ENCODE peak calls at places on chromosomes 3 and 15, in eight cellular contexts. Z is HL-60; N is brain microvascular endothelial cell; A is CD8-positive, alpha-beta T cell; Q is left ventricle myocardium inferior; I is neural progenitor cell; X is CD4-positive, CD25-positive, alpha-beta regulatory T cell; E is uterus. U is an unnamed sample.

GRCh38 chr3:138890555-138891187 is 55.9 kb upstream of the PIK3CB start:
- DNase-seq in Z (peak), N (no peak), A (no peak), Q (no peak), I (no peak), X (no peak), E (no peak), U (no peak)

GRCh38 chr15:76588811-76589747 is 252.5 kb downstream of the ISL2 start:
- DNase-seq in Z (no peak), N (no peak), A (no peak), Q (no peak), I (no peak), X (no peak), E (no peak), U (no peak)

GRCh38 chr3:170154569-170155143 is 26.9 kb downstream of the PHC3 start:
- DNase-seq in Z (no peak), N (no peak), A (no peak), Q (no peak), I (peak), X (no peak), E (no peak), U (no peak)

GRCh38 chr15:75672111-75672602 is 24.4 kb downstream of the SNX33 start:
- DNase-seq in Z (no peak), N (no peak), A (no peak), Q (no peak), I (no peak), X (no peak), E (no peak), U (no peak)

GRCh38 chr3:140470962-140471361 is 206.9 kb upstream of the TRIM42 start:
- DNase-seq in Z (no peak), N (peak), A (no peak), Q (no peak), I (no peak), X (no peak), E (no peak), U (no peak)

GRCh38 chr15:76341366-76342045 is 4.9 kb downstream of the ISL2 start:
- DNase-seq in Z (no peak), N (no peak), A (no peak), Q (no peak), I (peak), X (no peak), E (no peak), U (no peak)

GRCh38 chr3:53730565-53730964 is 115.7 kb downstream of the CHDH start:
- DNase-seq in Z (no peak), N (peak), A (no peak), Q (peak), I (no peak), X (no peak), E (peak), U (no peak)

GRCh38 chr3:189269356-189269755 is 97.6 kb downstream of the TPRG1 start:
- DNase-seq in Z (no peak), N (no peak), A (no peak), Q (no peak), I (no peak), X (no peak), E (no peak), U (no peak)

GRCh38 chr15:70101459-70102113 is 3.9 kb upstream of the TLE3 start:
- DNase-seq in Z (no peak), N (peak), A (no peak), Q (peak), I (peak), X (no peak), E (peak), U (no peak)

GRCh38 chr3:178960918-178961317 is 110.7 kb downstream of the ZMAT3 start:
- DNase-seq in Z (no peak), N (no peak), A (no peak), Q (no peak), I (no peak), X (no peak), E (no peak), U (no peak)

GRCh38 chr3:172359231-172359630 is 89.0 kb downstream of the GHSR start:
- DNase-seq in Z (no peak), N (no peak), A (no peak), Q (no peak), I (no peak), X (no peak), E (no peak), U (no peak)

GRCh38 chr3:113663324-113663750 is 33.1 kb downstream of the USF3 start:
- DNase-seq in Z (no peak), N (no peak), A (no peak), Q (no peak), I (no peak), X (no peak), E (no peak), U (no peak)

GRCh38 chr3:179432451-179432850 is 18.8 kb downstream of the GNB4 start:
- DNase-seq in Z (no peak), N (no peak), A (no peak), Q (no peak), I (no peak), X (no peak), E (no peak), U (no peak)

GRCh38 chr15:81050259-81050658 is 49.5 kb downstream of the TLNRD1 start:
- DNase-seq in Z (no peak), N (no peak), A (no peak), Q (no peak), I (no peak), X (no peak), E (no peak), U (no peak)

GRCh38 chr3:10008588-10009344 is 17.5 kb upstream of the FANCD2 start:
- DNase-seq in Z (no peak), N (peak), A (peak), Q (peak), I (peak), X (peak), E (peak), U (peak)

GRCh38 chr15:78061963-78062427 is 15.5 kb downstream of the TBC1D2B start:
- DNase-seq in Z (no peak), N (peak), A (no peak), Q (no peak), I (no peak), X (no peak), E (no peak), U (peak)

GRCh38 chr3:176992565-176992964 is 204.7 kb downstream of the TBL1XR1 start:
- DNase-seq in Z (no peak), N (no peak), A (no peak), Q (no peak), I (no peak), X (no peak), E (no peak), U (no peak)

GRCh38 chr3:150544040-150544439 is 2.3 kb downstream of the SERP1 start:
- DNase-seq in Z (no peak), N (peak), A (no peak), Q (no peak), I (no peak), X (no peak), E (no peak), U (no peak)

GRCh38 chr15:81752149-81752942 is 293.5 kb downstream of the MEX3B start:
- DNase-seq in Z (no peak), N (peak), A (no peak), Q (peak), I (peak), X (no peak), E (peak), U (no peak)

GRCh38 chr3:43490640-43491185 is 131.1 kb downstream of the ANO10 start:
- DNase-seq in Z (no peak), N (no peak), A (no peak), Q (no peak), I (no peak), X (no peak), E (no peak), U (no peak)

GRCh38 chr15:47437492-47437891 is 279.8 kb upstream of the SEMA6D start:
- DNase-seq in Z (no peak), N (no peak), A (no peak), Q (no peak), I (no peak), X (no peak), E (no peak), U (no peak)

GRCh38 chr3:10290476-10291138 is 2.1 kb downstream of the GHRL start:
- DNase-seq in Z (no peak), N (no peak), A (no peak), Q (no peak), I (no peak), X (no peak), E (no peak), U (no peak)

GRCh38 chr3:114179575-114179974 is 723 bp upstream of the DRD3 start:
- DNase-seq in Z (no peak), N (peak), A (no peak), Q (no peak), I (peak), X (no peak), E (no peak), U (no peak)

GRCh38 chr3:127698264-127699097 is 25.7 kb downstream of the ABTB1 start:
- DNase-seq in Z (no peak), N (no peak), A (no peak), Q (peak), I (no peak), X (no peak), E (no peak), U (no peak)

GRCh38 chr3:127699946-127700300 is 27.2 kb downstream of the ABTB1 start:
- DNase-seq in Z (no peak), N (no peak), A (no peak), Q (no peak), I (no peak), X (no peak), E (no peak), U (no peak)

GRCh38 chr3:127697531-127698240 is 24.9 kb downstream of the ABTB1 start:
- DNase-seq in Z (no peak), N (peak), A (no peak), Q (peak), I (peak), X (peak), E (peak), U (peak)

GRCh38 chr3:127700406-127700805 is 27.7 kb downstream of the ABTB1 start:
- DNase-seq in Z (no peak), N (no peak), A (no peak), Q (no peak), I (peak), X (no peak), E (no peak), U (no peak)

GRCh38 chr3:127699098-127699945 is 26.6 kb downstream of the ABTB1 start:
- DNase-seq in Z (no peak), N (no peak), A (no peak), Q (peak), I (no peak), X (no peak), E (no peak), U (no peak)
- H3K27ac ChIP-seq in Z (no peak), N (no peak), A (no peak), Q (peak), I (no peak), X (no peak), E (peak), U (peak)

GRCh38 chr15:38406451-38406850 is 47.5 kb upstream of the FAM98B start:
- DNase-seq in Z (no peak), N (no peak), A (no peak), Q (no peak), I (no peak), X (no peak), E (no peak), U (no peak)

GRCh38 chr15:38401716-38402115 is 52.2 kb upstream of the FAM98B start:
- DNase-seq in Z (no peak), N (no peak), A (no peak), Q (no peak), I (no peak), X (no peak), E (no peak), U (no peak)

GRCh38 chr15:38398134-38398533 is 55.8 kb upstream of the FAM98B start:
- DNase-seq in Z (no peak), N (peak), A (no peak), Q (peak), I (no peak), X (no peak), E (no peak), U (no peak)

DNA sequence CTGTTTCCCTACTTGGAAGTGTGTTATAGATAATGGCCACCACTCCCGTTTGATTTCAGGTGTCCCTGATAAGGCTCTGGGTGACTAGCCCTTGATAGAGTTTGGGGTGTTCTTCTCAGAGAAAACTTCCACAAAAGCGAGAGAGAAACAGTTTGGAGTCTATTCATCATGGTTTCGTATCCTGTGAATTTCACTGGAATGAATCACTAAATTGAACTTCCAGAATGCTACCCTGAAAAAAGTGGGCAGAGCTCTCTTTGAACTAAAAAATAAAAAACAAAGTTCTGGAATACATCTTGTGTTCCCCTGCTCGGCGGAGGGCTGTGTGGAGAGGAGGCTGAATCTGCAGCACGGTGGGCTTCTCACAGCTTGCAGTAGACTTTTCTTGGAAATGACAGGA is 52.8 kb upstream of the FAM98B start:
- DNase-seq in Z (no peak), N (no peak), A (no peak), Q (no peak), I (no peak), X (no peak), E (no peak), U (no peak)
- H3K27ac ChIP-seq in Z (no peak), N (peak), A (no peak), Q (peak), I (no peak), X (no peak), E (no peak), U (no peak)

GRCh38 chr3:41200669-41201021 is 1.3 kb downstream of the CTNNB1 start:
- DNase-seq in Z (no peak), N (peak), A (peak), Q (no peak), I (peak), X (peak), E (peak), U (no peak)

GRCh38 chr3:41199866-41200668 is 762 bp downstream of the CTNNB1 start:
- DNase-seq in Z (no peak), N (no peak), A (no peak), Q (peak), I (peak), X (peak), E (peak), U (no peak)

GRCh38 chr3:41202834-41203345 is 3.6 kb downstream of the CTNNB1 start:
- DNase-seq in Z (no peak), N (peak), A (no peak), Q (no peak), I (peak), X (no peak), E (no peak), U (no peak)

GRCh38 chr3:41204369-41204768 is 5.1 kb downstream of the CTNNB1 start:
- DNase-seq in Z (no peak), N (no peak), A (no peak), Q (no peak), I (no peak), X (no peak), E (no peak), U (no peak)

GRCh38 chr3:41202075-41202833 is 2.9 kb downstream of the CTNNB1 start:
- DNase-seq in Z (no peak), N (no peak), A (no peak), Q (no peak), I (peak), X (no peak), E (no peak), U (no peak)
- H3K27ac ChIP-seq in Z (no peak), N (peak), A (no peak), Q (peak), I (no peak), X (no peak), E (peak), U (peak)

DNA sequence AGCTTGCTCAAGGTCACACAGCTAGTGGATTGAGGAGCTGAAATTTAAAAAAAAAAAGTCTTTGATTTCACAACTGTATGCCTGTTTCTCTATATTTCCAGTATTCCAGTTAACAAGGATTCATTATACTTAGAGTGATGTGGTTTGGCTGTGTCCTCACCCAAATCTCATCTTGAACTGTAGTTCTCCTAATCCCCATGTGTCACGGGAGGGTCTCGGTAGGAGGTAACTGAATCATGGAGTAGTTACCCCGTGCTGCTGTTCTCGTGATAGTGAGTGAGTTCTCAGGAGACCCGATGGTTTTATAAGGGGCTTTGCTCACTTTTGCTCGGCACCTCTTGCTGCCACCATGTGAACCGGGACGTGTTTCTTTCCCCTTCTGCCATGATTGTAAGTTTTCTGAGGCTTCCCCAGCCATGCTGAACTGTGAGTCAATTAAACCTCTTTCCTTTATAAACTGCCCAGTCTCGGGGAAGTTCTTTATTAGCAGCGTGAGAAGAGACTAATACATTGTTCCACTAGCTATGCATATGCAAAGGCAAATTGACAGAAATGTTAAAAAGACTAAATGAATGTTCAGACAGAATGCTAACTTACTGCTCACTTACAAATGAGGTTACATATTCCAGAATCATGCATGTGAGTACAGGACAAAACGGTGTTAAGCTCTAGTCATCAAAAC is 1101.9 kb downstream of the ROBO1 start:
- DNase-seq in Z (no peak), N (no peak), A (no peak), Q (no peak), I (no peak), X (no peak), E (no peak), U (no peak)
- H3K27ac ChIP-seq in Z (no peak), N (no peak), A (no peak), Q (no peak), I (no peak), X (no peak), E (no peak), U (no peak)

GRCh38 chr3:72593881-72594397 is 254.3 kb downstream of the SHQ1 start:
- DNase-seq in Z (peak), N (no peak), A (no peak), Q (no peak), I (no peak), X (no peak), E (no peak), U (no peak)
- H3K27ac ChIP-seq in Z (peak), N (no peak), A (no peak), Q (no peak), I (no peak), X (no peak), E (no peak), U (no peak)

GRCh38 chr3:257826-258225 is 61.3 kb downstream of the CHL1 start:
- DNase-seq in Z (no peak), N (no peak), A (no peak), Q (no peak), I (no peak), X (no peak), E (no peak), U (no peak)
- H3K27ac ChIP-seq in Z (no peak), N (no peak), A (no peak), Q (no peak), I (no peak), X (no peak), E (no peak), U (no peak)

GRCh38 chr3:37905346-37905745 is 43.7 kb downstream of the CTDSPL start:
- DNase-seq in Z (no peak), N (no peak), A (no peak), Q (no peak), I (peak), X (no peak), E (no peak), U (no peak)

GRCh38 chr3:37903320-37903719 is 41.6 kb downstream of the CTDSPL start:
- DNase-seq in Z (no peak), N (no peak), A (no peak), Q (no peak), I (no peak), X (no peak), E (no peak), U (no peak)

GRCh38 chr3:37902674-37903073 is 41.0 kb downstream of the CTDSPL start:
- DNase-seq in Z (no peak), N (no peak), A (no peak), Q (no peak), I (no peak), X (no peak), E (no peak), U (no peak)

GRCh38 chr3:37904614-37905047 is 43.0 kb downstream of the CTDSPL start:
- DNase-seq in Z (no peak), N (peak), A (no peak), Q (no peak), I (peak), X (no peak), E (no peak), U (no peak)

DNA sequence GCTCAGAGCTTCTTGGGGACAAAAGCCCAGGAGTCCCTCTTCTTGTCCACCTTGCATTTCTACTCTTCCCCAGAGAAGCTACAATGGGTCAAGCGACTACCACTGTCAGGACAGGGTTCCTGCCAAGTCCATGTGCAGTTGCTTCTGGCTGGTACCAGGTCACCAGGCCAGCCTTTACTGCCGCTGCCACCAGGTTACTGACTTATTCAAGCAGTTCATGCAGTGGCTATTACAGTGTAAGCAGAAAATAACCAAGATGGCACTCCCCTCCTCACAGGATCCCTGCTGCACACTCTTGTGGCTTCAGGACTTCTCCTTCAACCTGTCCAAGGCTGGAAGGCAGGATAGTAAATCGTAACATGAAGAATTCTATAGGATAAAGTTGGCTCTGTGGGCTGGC is 42.1 kb downstream of the CTDSPL start:
- DNase-seq in Z (no peak), N (no peak), A (no peak), Q (no peak), I (no peak), X (no peak), E (no peak), U (no peak)
- H3K27ac ChIP-seq in Z (no peak), N (no peak), A (no peak), Q (no peak), I (no peak), X (no peak), E (no peak), U (no peak)